ENCODE peak calls at places on chromosomes 6 and 20, in nine cellular contexts. One of them, this sample, is unnamed.

GRCh38 chr6:104955927-104956662 is 812 bp upstream of the LIN28B start:
- DNase-seq in stimulated activated CD8-positive, alpha-beta memory T cell treated with anti-CD3 and anti-CD28 coated beads, Interleukin-4, amount 100 ng/mL, for 24 hours: no peak
- DNase-seq in Right ventricle myocardium superior: no peak
- DNase-seq in Calu3: no peak
- DNase-seq in HCT116: no peak
- DNase-seq in SK-N-DZ: peak
- DNase-seq in ELR: no peak
- DNase-seq in SW480: no peak
- DNase-seq in H9: peak
- DNase-seq in this sample: no peak

GRCh38 chr20:36173451-36173933 is 19.0 kb downstream of the EPB41L1 start:
- DNase-seq in stimulated activated CD8-positive, alpha-beta memory T cell treated with anti-CD3 and anti-CD28 coated beads, Interleukin-4, amount 100 ng/mL, for 24 hours: no peak
- DNase-seq in Right ventricle myocardium superior: peak
- DNase-seq in Calu3: no peak
- DNase-seq in HCT116: no peak
- DNase-seq in SK-N-DZ: peak
- DNase-seq in ELR: no peak
- DNase-seq in SW480: no peak
- DNase-seq in H9: peak
- DNase-seq in this sample: no peak

GRCh38 chr20:32343438-32343837 is 14.7 kb upstream of the ASXL1 start:
- DNase-seq in stimulated activated CD8-positive, alpha-beta memory T cell treated with anti-CD3 and anti-CD28 coated beads, Interleukin-4, amount 100 ng/mL, for 24 hours: no peak
- DNase-seq in Right ventricle myocardium superior: no peak
- DNase-seq in Calu3: no peak
- DNase-seq in HCT116: no peak
- DNase-seq in SK-N-DZ: no peak
- DNase-seq in ELR: peak
- DNase-seq in SW480: no peak
- DNase-seq in H9: no peak
- DNase-seq in this sample: no peak

GRCh38 chr20:32018269-32019155 is 8.3 kb downstream of the CCM2L start:
- DNase-seq in stimulated activated CD8-positive, alpha-beta memory T cell treated with anti-CD3 and anti-CD28 coated beads, Interleukin-4, amount 100 ng/mL, for 24 hours: peak
- DNase-seq in Right ventricle myocardium superior: peak
- DNase-seq in Calu3: peak
- DNase-seq in HCT116: peak
- DNase-seq in SK-N-DZ: peak
- DNase-seq in ELR: peak
- DNase-seq in SW480: peak
- DNase-seq in H9: peak
- DNase-seq in this sample: peak

GRCh38 chr6:130885392-130886192 is 58.4 kb downstream of the SMLR1 start:
- DNase-seq in stimulated activated CD8-positive, alpha-beta memory T cell treated with anti-CD3 and anti-CD28 coated beads, Interleukin-4, amount 100 ng/mL, for 24 hours: peak
- DNase-seq in Right ventricle myocardium superior: no peak
- DNase-seq in Calu3: peak
- DNase-seq in HCT116: peak
- DNase-seq in SK-N-DZ: peak
- DNase-seq in ELR: peak
- DNase-seq in SW480: peak
- DNase-seq in H9: peak
- DNase-seq in this sample: no peak

GRCh38 chr6:136550330-136551071 is at the start of gene MAP7:
- DNase-seq in stimulated activated CD8-positive, alpha-beta memory T cell treated with anti-CD3 and anti-CD28 coated beads, Interleukin-4, amount 100 ng/mL, for 24 hours: peak
- DNase-seq in Right ventricle myocardium superior: peak
- DNase-seq in Calu3: peak
- DNase-seq in HCT116: peak
- DNase-seq in SK-N-DZ: peak
- DNase-seq in ELR: peak
- DNase-seq in SW480: peak
- DNase-seq in H9: peak
- DNase-seq in this sample: peak

GRCh38 chr6:1608222-1608975 is 1.3 kb upstream of the FOXC1 start:
- DNase-seq in stimulated activated CD8-positive, alpha-beta memory T cell treated with anti-CD3 and anti-CD28 coated beads, Interleukin-4, amount 100 ng/mL, for 24 hours: no peak
- DNase-seq in Right ventricle myocardium superior: no peak
- DNase-seq in Calu3: no peak
- DNase-seq in HCT116: no peak
- DNase-seq in SK-N-DZ: no peak
- DNase-seq in ELR: no peak
- DNase-seq in SW480: no peak
- DNase-seq in H9: no peak
- DNase-seq in this sample: no peak

GRCh38 chr20:577167-577791 is 32.8 kb downstream of the TCF15 start:
- DNase-seq in stimulated activated CD8-positive, alpha-beta memory T cell treated with anti-CD3 and anti-CD28 coated beads, Interleukin-4, amount 100 ng/mL, for 24 hours: no peak
- DNase-seq in Right ventricle myocardium superior: no peak
- DNase-seq in Calu3: no peak
- DNase-seq in HCT116: peak
- DNase-seq in SK-N-DZ: peak
- DNase-seq in ELR: peak
- DNase-seq in SW480: no peak
- DNase-seq in H9: peak
- DNase-seq in this sample: no peak

GRCh38 chr20:64231621-64232550 is 23.7 kb upstream of the PCMTD2 start:
- DNase-seq in stimulated activated CD8-positive, alpha-beta memory T cell treated with anti-CD3 and anti-CD28 coated beads, Interleukin-4, amount 100 ng/mL, for 24 hours: no peak
- DNase-seq in Right ventricle myocardium superior: peak
- DNase-seq in Calu3: no peak
- DNase-seq in HCT116: no peak
- DNase-seq in SK-N-DZ: no peak
- DNase-seq in ELR: no peak
- DNase-seq in SW480: no peak
- DNase-seq in H9: no peak
- DNase-seq in this sample: peak

GRCh38 chr20:51731771-51732453 is 36.3 kb downstream of the ATP9A start:
- DNase-seq in stimulated activated CD8-positive, alpha-beta memory T cell treated with anti-CD3 and anti-CD28 coated beads, Interleukin-4, amount 100 ng/mL, for 24 hours: no peak
- DNase-seq in Right ventricle myocardium superior: no peak
- DNase-seq in Calu3: no peak
- DNase-seq in HCT116: no peak
- DNase-seq in SK-N-DZ: no peak
- DNase-seq in ELR: no peak
- DNase-seq in SW480: no peak
- DNase-seq in H9: no peak
- DNase-seq in this sample: no peak